ENCODE peak calls at places on chromosomes 11 and 22, in four cellular contexts. W, V, M and G are unnamed samples.

GRCh38 chr22:43228330-43228729 is 41.4 kb upstream of the TTLL12 start:
- DNase-seq in W (no peak), V (no peak), M (peak), G (no peak)

GRCh38 chr11:101487775-101488174 is 96.0 kb downstream of the TRPC6 start:
- DNase-seq in M (no peak), V (no peak), W (peak), G (no peak)

GRCh38 chr11:46723359-46723680 is 4.3 kb downstream of the F2 start:
- DNase-seq in M (no peak), W (no peak), V (no peak), G (no peak)

GRCh38 chr11:93988455-93988854 is 32.7 kb upstream of the HEPHL1 start:
- DNase-seq in W (no peak), V (no peak), M (no peak), G (no peak)

GRCh38 chr11:32527776-32528175 is 55.9 kb upstream of the EIF3M start:
- DNase-seq in V (no peak), M (no peak), W (no peak), G (no peak)

GRCh38 chr11:114892381-114893197 is 214.3 kb downstream of the NXPE2 start:
- DNase-seq in V (no peak), W (no peak), M (peak), G (no peak)

GRCh38 chr11:8787372-8787771 is 104.8 kb downstream of the RPL27A start:
- DNase-seq in V (peak), W (no peak), M (no peak), G (no peak)

GRCh38 chr11:118618991-118619375 is 11.6 kb downstream of the PHLDB1 start:
- DNase-seq in V (no peak), M (no peak), W (no peak), G (no peak)

GRCh38 chr11:106482920-106483761 is 405.7 kb downstream of the AASDHPPT start:
- DNase-seq in M (no peak), W (no peak), V (no peak), G (no peak)

GRCh38 chr11:10294289-10294953 is 402 bp upstream of the SBF2 start:
- DNase-seq in V (peak), W (no peak), M (peak), G (peak)

GRCh38 chr11:114622858-114623257 is 27.3 kb upstream of the NXPE4 start:
- DNase-seq in V (no peak), M (no peak), W (no peak), G (no peak)

GRCh38 chr11:17604913-17605230 is 57.8 kb downstream of the OTOG start:
- DNase-seq in V (no peak), M (no peak), W (no peak), G (no peak)

GRCh38 chr22:35656284-35656752 is 8.1 kb downstream of the APOL6 start:
- DNase-seq in W (no peak), M (no peak), V (no peak), G (no peak)

GRCh38 chr11:130407978-130408377 is 20.4 kb downstream of the ADAMTS8 start:
- DNase-seq in V (no peak), M (no peak), W (peak), G (peak)

GRCh38 chr11:66068923-66069714 is 953 bp upstream of the PACS1 start:
- DNase-seq in W (no peak), V (peak), M (peak), G (no peak)

GRCh38 chr22:26416670-26417270 is 12.3 kb upstream of the ASPHD2 start:
- DNase-seq in W (peak), M (no peak), V (no peak), G (peak)

GRCh38 chr22:47804281-47804680 is 1041.8 kb downstream of the TBC1D22A start:
- DNase-seq in W (no peak), V (no peak), M (no peak), G (no peak)

GRCh38 chr11:117852309-117852708 is 24.1 kb downstream of the FXYD6 start:
- DNase-seq in W (no peak), V (no peak), M (no peak), G (no peak)

GRCh38 chr22:47449508-47450270 is 687.2 kb downstream of the TBC1D22A start:
- DNase-seq in M (no peak), W (no peak), V (no peak), G (no peak)

GRCh38 chr11:1151366-1152315 is 6.1 kb upstream of the MUC5AC start:
- DNase-seq in M (no peak), V (no peak), W (no peak), G (peak)

GRCh38 chr22:46575915-46576555 is 38.6 kb upstream of the CELSR1 start:
- DNase-seq in W (no peak), V (no peak), M (no peak), G (peak)

GRCh38 chr11:75330279-75330678 is 21.2 kb downstream of the ARRB1 start:
- DNase-seq in W (no peak), M (no peak), V (no peak), G (no peak)

GRCh38 chr11:130475426-130476053 is 27.1 kb downstream of the ADAMTS15 start:
- DNase-seq in W (no peak), M (no peak), V (no peak), G (no peak)

GRCh38 chr11:1073261-1073724 is 1.4 kb upstream of the MUC2 start:
- DNase-seq in W (no peak), V (no peak), M (peak), G (peak)